ENCODE peak calls at places on chromosomes 13 and 19, in seven cellular contexts. I is EH; N is NCI-H1417; X is activated effector memory CD4-positive, alpha-beta T cell treated with Interleukin-2 at 50 U/mL for 16 hours; D is T-helper 17 cell; M is HuH-7; R is stimulated activated CD4-positive, alpha-beta T cell treated with anti-CD3 and anti-CD28 coated beads, Interleukin-1b, Interleukin-23, amount 100 ng/mL, for 1 hour. W is an unnamed sample.

GRCh38 chr19:38683393-38684077 is 36.1 kb downstream of the ACTN4 start:
- DNase-seq in I (peak; percentile 95), N (peak; percentile 12), X (peak; percentile 56), D (peak; percentile 29), M (peak; percentile 66), R (peak; percentile 15), W (peak; percentile 29)

GRCh38 chr13:51636349-51636890 is 52.2 kb downstream of the WDFY2 start:
- DNase-seq in I (no peak), N (peak; percentile 71), X (no peak), D (no peak), M (peak; percentile 46), R (no peak), W (no peak)

GRCh38 chr13:75217949-75218348 is 264.0 kb downstream of the TBC1D4 start:
- DNase-seq in I (peak; percentile 81), N (peak; percentile 32), X (no peak), D (no peak), M (no peak), R (no peak), W (no peak)

GRCh38 chr13:32309812-32310706 is 5.1 kb downstream of the ZAR1L start:
- DNase-seq in I (peak; percentile 70), N (peak; percentile 24), X (no peak), D (no peak), M (peak; percentile 21), R (no peak), W (no peak)

GRCh38 chr19:22918221-22918620 is 84.8 kb downstream of the ZNF728 start:
- DNase-seq in I (no peak), N (no peak), X (no peak), D (no peak), M (no peak), R (no peak), W (no peak)

GRCh38 chr19:18029617-18030338 is 21.8 kb downstream of the ARRDC2 start:
- DNase-seq in I (peak; percentile 52), N (peak; percentile 79), X (no peak), D (no peak), M (peak; percentile 37), R (no peak), W (no peak)

GRCh38 chr19:44824758-44825157 is 15.9 kb downstream of the BCAM start:
- DNase-seq in I (no peak), N (peak; percentile 76), X (no peak), D (no peak), M (no peak), R (no peak), W (no peak)

GRCh38 chr13:77176350-77176749 is 149.4 kb upstream of the FBXL3 start:
- DNase-seq in I (peak; percentile 68), N (no peak), X (no peak), D (no peak), M (no peak), R (no peak), W (no peak)

GRCh38 chr13:30463820-30464495 is 1.8 kb downstream of the HMGB1 start:
- DNase-seq in I (peak; percentile 75), N (peak; percentile 68), X (peak; percentile 68), D (peak; percentile 49), M (peak; percentile 10), R (peak; percentile 48), W (no peak)

GRCh38 chr19:13139633-13140311 is 10.4 kb downstream of the STX10 start:
- DNase-seq in I (no peak), N (no peak), X (no peak), D (no peak), M (no peak), R (no peak), W (no peak)

GRCh38 chr13:76890036-76890435 is 3.8 kb upstream of the KCTD12 start:
- DNase-seq in I (no peak), N (no peak), X (no peak), D (no peak), M (no peak), R (no peak), W (no peak)

GRCh38 chr13:26584713-26585112 is 27.2 kb downstream of the WASF3 start:
- DNase-seq in I (peak; percentile 89), N (peak; percentile 24), X (no peak), D (no peak), M (no peak), R (no peak), W (no peak)

GRCh38 chr19:7293795-7294570 is at the start of gene INSR:
- DNase-seq in I (peak; percentile 89), N (peak; percentile 95), X (peak; percentile 11), D (peak; percentile 45), M (peak; percentile 94), R (peak; percentile 30), W (peak; percentile 51)

GRCh38 chr13:30796132-30796832 is 60.9 kb downstream of the ALOX5AP start:
- DNase-seq in I (peak; percentile 85), N (peak; percentile 15), X (no peak), D (no peak), M (no peak), R (no peak), W (no peak)

GRCh38 chr13:21741396-21741795 is 70.5 kb downstream of the FGF9 start:
- DNase-seq in I (no peak), N (no peak), X (no peak), D (no peak), M (no peak), R (no peak), W (no peak)

GRCh38 chr13:31756346-31756745 is 17.0 kb downstream of the RXFP2 start:
- DNase-seq in I (peak; percentile 99), N (no peak), X (no peak), D (no peak), M (no peak), R (no peak), W (no peak)

W was measured in SIG-M5.